ENCODE peak calls at places on chromosomes 5 and 9, in four cellular contexts. R, O, H and S are unnamed samples.

GRCh38 chr9:5095795-5096194 is 89.6 kb downstream of the INSL6 start:
- DNase-seq in H (no peak), R (no peak), O (no peak), S (no peak)

GRCh38 chr5:141338538-141339306 is at the start of gene PCDHGA2:
- DNase-seq in H (no peak), O (peak), R (peak), S (peak)

GRCh38 chr5:80160242-80160641 is 95.6 kb downstream of the SERINC5 start:
- DNase-seq in R (no peak), O (no peak), H (no peak), S (no peak)

GRCh38 chr5:141662028-141662427 is 10.8 kb upstream of the FCHSD1 start:
- DNase-seq in H (no peak), O (no peak), R (no peak), S (no peak)

GRCh38 chr5:39470021-39470420 is 45.2 kb upstream of the DAB2 start:
- DNase-seq in R (no peak), H (no peak), O (no peak), S (no peak)

GRCh38 chr9:37374892-37375291 is 47.6 kb upstream of the GRHPR start:
- DNase-seq in R (peak), O (no peak), H (peak), S (no peak)

GRCh38 chr9:71518045-71518888 is 250.0 kb downstream of the CEMIP2 start:
- DNase-seq in O (no peak), H (no peak), R (no peak), S (no peak)

GRCh38 chr5:83471405-83472212 is at the start of gene VCAN:
- DNase-seq in R (peak), O (no peak), H (no peak), S (peak)

GRCh38 chr9:91073811-91074771 is 272.5 kb downstream of the SYK start:
- DNase-seq in O (no peak), H (no peak), R (no peak), S (no peak)

GRCh38 chr9:33676746-33677505 is 118.4 kb upstream of the PRSS3 start:
- DNase-seq in O (no peak), R (peak), H (no peak), S (peak)

GRCh38 chr9:2459756-2460155 is 161.8 kb upstream of the VLDLR start:
- DNase-seq in R (no peak), H (no peak), O (no peak), S (no peak)

GRCh38 chr5:132487095-132487428 is 3.5 kb downstream of the IRF1 start:
- DNase-seq in H (no peak), R (no peak), O (no peak), S (no peak)

GRCh38 chr5:124789104-124789605 is 42.7 kb upstream of the ZNF608 start:
- DNase-seq in H (no peak), O (no peak), R (no peak), S (no peak)

GRCh38 chr9:122307036-122307435 is 42.4 kb downstream of the MRRF start:
- DNase-seq in O (no peak), R (no peak), H (no peak), S (no peak)

GRCh38 chr9:122297512-122297911 is 32.8 kb downstream of the MRRF start:
- DNase-seq in O (no peak), R (no peak), H (no peak), S (no peak)

GRCh38 chr9:122307925-122308324 is 43.2 kb downstream of the MRRF start:
- DNase-seq in O (no peak), R (no peak), H (no peak), S (no peak)

DNA sequence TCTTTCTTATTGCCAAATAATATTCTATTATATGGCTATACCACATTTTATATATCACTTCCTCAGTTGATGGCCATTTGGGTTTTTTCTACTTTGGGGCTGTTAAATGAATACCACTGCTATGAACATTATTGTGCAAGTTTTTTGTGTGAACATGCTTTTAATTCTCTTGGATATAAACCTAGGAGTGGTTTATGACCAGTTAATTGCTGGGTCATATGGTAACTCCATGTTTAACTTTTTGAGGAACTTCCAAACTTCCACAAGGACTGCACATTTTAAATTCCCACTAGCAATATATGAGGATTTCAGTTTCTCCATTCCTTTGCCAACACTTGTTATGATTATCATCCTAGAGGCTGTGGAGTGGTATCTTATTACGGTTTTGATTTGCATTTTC is 37.9 kb downstream of the MRRF start:
- DNase-seq in R (no peak), H (no peak), O (no peak), S (no peak)
- TF ChIP-seq TARDBP in R (no peak), H (no peak), O (no peak), S (no peak)

GRCh38 chr5:134111741-134112647 is 2.5 kb upstream of the TCF7 start:
- DNase-seq in H (no peak), O (no peak), R (peak), S (no peak)
- TF ChIP-seq FOXK2 in H (no peak), O (no peak), R (no peak), S (no peak)

GRCh38 chr5:12522116-12522515 is 617.9 kb upstream of the CTNND2 start:
- DNase-seq in R (no peak), O (no peak), H (no peak), S (no peak)
- TF ChIP-seq TARDBP in R (no peak), O (no peak), H (no peak), S (no peak)

GRCh38 chr9:134983094-134983493 is 65.4 kb upstream of the FCN1 start:
- DNase-seq in O (no peak), H (peak), R (peak), S (no peak)

GRCh38 chr9:134983506-134984371 is 66.0 kb upstream of the FCN1 start:
- DNase-seq in H (no peak), O (no peak), R (no peak), S (no peak)

GRCh38 chr9:134982311-134982710 is 64.6 kb upstream of the FCN1 start:
- DNase-seq in R (no peak), O (no peak), H (no peak), S (no peak)

GRCh38 chr9:134985451-134985850 is 67.7 kb upstream of the FCN1 start:
- DNase-seq in H (no peak), R (no peak), O (no peak), S (no peak)

GRCh38 chr9:134984372-134985240 is 66.9 kb upstream of the FCN1 start:
- DNase-seq in O (no peak), R (no peak), H (no peak), S (no peak)
- TF ChIP-seq FOXK2 in O (no peak), R (no peak), H (no peak), S (no peak)

GRCh38 chr5:66554211-66554610 is 42.0 kb upstream of the MAST4 start:
- DNase-seq in R (no peak), O (no peak), H (peak), S (no peak)
- TF ChIP-seq TARDBP in R (no peak), O (no peak), H (no peak), S (no peak)

DNA sequence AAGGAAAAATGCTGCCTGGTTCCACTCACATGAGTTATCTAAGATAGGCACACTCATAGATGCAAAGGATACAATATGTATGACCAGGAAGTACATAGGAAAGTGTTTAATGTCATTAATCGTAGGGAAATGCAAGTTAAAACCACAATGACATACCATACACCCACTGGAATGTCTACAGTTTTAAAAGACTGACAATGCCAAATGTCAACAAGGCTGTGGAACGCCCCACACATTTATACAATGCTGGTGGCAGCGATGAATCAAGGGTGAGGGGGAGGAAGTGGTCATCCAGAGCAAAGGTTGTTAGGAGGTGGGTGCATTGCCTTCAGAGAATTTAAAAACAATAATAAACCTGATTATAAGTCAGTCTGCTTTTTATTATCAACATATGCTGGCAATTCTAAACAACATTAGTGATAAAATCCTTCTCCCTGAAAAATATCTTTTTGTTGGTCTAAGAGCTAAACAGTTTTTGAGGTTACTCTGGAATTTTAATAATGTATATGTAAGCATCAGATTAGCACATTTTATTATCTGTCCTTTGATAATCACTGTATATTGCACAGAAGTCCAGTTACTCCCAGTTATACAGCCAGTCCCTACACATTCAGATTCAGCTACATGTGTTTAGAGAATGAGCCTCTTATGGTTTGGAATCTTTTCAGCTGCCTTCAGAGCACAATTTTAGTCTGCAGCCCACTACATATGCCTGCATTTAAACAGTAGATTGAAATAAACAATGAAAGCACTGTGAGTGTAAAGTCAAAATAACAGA is 438.0 kb downstream of the ARHGEF28 start:
- DNase-seq in H (no peak), O (peak), R (no peak), S (no peak)
- TF ChIP-seq FOXK2 in H (no peak), O (no peak), R (no peak), S (no peak)

DNA sequence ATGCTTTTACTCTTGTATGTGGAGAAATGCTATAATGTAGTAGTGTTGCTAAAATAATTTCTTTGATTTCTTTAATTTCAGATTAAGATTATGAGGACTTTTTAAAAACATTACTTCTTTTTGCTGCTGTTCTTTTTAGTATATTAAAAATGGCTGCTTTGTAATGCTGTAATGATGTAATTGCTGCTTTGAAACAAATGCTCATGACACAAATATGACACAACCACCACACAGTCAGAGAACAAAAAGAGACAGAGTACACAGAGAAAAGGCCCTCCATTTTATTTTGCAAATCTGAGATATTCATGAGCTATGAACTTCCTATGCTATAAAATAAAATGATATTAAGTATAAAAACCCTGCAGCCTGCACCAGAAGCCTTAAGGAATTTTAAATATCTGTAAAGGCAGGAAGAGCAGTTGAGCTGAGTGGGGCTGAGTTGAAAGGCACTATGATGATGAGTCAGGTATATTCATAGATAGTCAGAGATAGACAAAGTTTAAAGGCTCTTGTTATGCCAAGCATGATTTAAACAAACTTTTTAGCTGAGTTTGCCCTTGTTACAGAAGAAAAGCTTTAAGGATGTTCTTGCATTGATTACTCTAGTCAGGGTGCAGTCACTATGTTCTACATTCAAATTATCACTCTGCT is 5.1 kb upstream of the POU5F2 start:
- DNase-seq in R (no peak), O (no peak), H (no peak), S (no peak)
- TF ChIP-seq TARDBP in R (no peak), O (no peak), H (no peak), S (no peak)

GRCh38 chr9:126275386-126276001 is 51.1 kb upstream of the MVB12B start:
- DNase-seq in H (no peak), R (no peak), O (no peak), S (no peak)

GRCh38 chr9:126276056-126276728 is 50.4 kb upstream of the MVB12B start:
- DNase-seq in R (no peak), H (no peak), O (no peak), S (no peak)
- TF ChIP-seq FOXK2 in R (no peak), H (no peak), O (no peak), S (no peak)

DNA sequence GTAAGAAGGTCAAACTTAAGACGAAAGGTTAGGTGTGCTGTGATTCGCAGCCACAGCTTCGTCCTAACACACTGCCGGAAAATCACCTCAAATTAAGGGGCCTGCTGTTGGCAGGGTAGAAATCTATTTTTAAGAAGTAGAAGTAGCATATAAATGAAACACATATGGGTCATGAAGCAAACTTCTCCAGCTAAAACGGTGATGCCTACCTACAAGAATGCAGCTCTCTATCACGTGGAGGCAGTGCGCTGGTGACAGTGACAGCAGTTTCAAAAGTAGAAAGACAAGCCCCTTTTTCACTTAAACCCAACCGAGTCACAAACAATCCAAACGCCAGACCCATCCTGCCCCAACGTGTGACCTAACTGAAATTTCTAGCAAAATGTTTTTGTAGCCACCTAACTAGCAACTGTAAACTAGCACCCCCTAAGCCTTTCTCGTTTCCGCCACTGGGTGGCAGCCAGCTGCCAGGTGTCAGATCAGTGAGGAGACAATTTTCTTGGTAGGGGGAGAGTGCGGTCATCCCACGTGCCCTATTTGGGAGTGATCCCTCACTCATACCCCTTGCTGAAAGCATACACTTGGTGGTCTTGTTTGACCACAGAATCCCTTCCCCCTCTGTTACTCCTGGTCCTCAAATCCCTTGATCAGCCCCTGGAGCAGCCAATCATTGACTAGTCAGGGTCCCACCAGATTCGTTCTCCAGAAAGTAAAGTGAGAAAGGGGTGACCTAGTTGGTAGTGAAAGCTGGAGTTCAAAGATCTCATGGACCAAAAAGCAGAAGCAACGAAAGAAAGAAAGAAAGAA is 71.8 kb upstream of the MAMDC2 start:
- DNase-seq in H (no peak), R (peak), O (peak), S (peak)
- TF ChIP-seq TARDBP in H (no peak), R (no peak), O (no peak), S (no peak)

GRCh38 chr9:133658442-133659431 is 22.6 kb downstream of the DBH start:
- DNase-seq in O (peak), H (no peak), R (peak), S (peak)
- TF ChIP-seq FOXK2 in O (no peak), H (no peak), R (no peak), S (no peak)